ENCODE peak calls at places on chromosomes 2 and 18, in nine cellular contexts. Q is right atrium auricular region, F is Panc1, J is cardiac muscle cell, W is adrenal gland, K is testis, I is PC-9, U is lower lobe of right lung, H is SJSA1. S is an unnamed sample.

GRCh38 chr2:143940720-143941119 is 579.2 kb downstream of the ZEB2 start:
- DNase-seq in K (no peak), H (no peak), F (no peak), I (no peak), U (no peak), J (no peak), W (no peak), Q (no peak), S (no peak)

GRCh38 chr2:217434183-217434620 is 568.6 kb downstream of the TNS1 start:
- DNase-seq in W (peak; percentile 94), F (no peak), Q (peak; percentile 90), I (peak; percentile 52), H (peak; percentile 77), K (peak; percentile 96), J (peak; percentile 98), U (peak; percentile 81), S (peak; percentile 87)

GRCh38 chr2:72572501-72572900 is 253.3 kb downstream of the EXOC6B start:
- DNase-seq in H (peak; percentile 47), J (peak; percentile 88), F (no peak), I (no peak), W (no peak), Q (no peak), K (no peak), U (no peak), S (no peak)

GRCh38 chr18:36185157-36185556 is 2.1 kb upstream of the MOCOS start:
- DNase-seq in Q (no peak), U (no peak), W (no peak), I (no peak), K (no peak), J (no peak), F (no peak), H (no peak), S (no peak)

GRCh38 chr2:164560902-164561301 is 60.4 kb downstream of the GRB14 start:
- DNase-seq in I (no peak), W (no peak), Q (no peak), F (no peak), K (no peak), H (no peak), J (no peak), U (no peak), S (no peak)

GRCh38 chr2:130728549-130729310 is at the start of gene GPR148:
- DNase-seq in U (no peak), F (no peak), I (no peak), H (no peak), W (no peak), Q (no peak), J (no peak), K (no peak), S (no peak)

GRCh38 chr2:108927936-108928659 is 60.9 kb downstream of the EDAR start:
- DNase-seq in Q (no peak), J (peak; percentile 68), K (peak; percentile 51), U (no peak), H (no peak), I (peak; percentile 20), F (peak; percentile 18), W (peak; percentile 60), S (no peak)

GRCh38 chr2:212288308-212288707 is 250.3 kb downstream of the ERBB4 start:
- DNase-seq in U (peak; percentile 21), I (no peak), W (no peak), K (no peak), J (no peak), Q (no peak), H (no peak), F (no peak), S (no peak)

GRCh38 chr18:79625195-79625923 is 54.2 kb upstream of the CTDP1 start:
- DNase-seq in J (no peak), I (no peak), F (no peak), U (no peak), K (no peak), W (no peak), Q (no peak), H (no peak), S (no peak)

GRCh38 chr2:61247204-61247812 is 85.3 kb downstream of the C2orf74 start:
- DNase-seq in Q (no peak), F (no peak), H (no peak), W (no peak), K (no peak), I (no peak), J (peak; percentile 82), U (no peak), S (no peak)

GRCh38 chr2:203842373-203842772 is 25.2 kb upstream of the CTLA4 start:
- DNase-seq in I (no peak), U (no peak), H (no peak), J (no peak), W (no peak), K (no peak), F (no peak), Q (no peak), S (no peak)

GRCh38 chr2:203835867-203836800 is 31.4 kb upstream of the CTLA4 start:
- DNase-seq in F (no peak), U (no peak), K (no peak), W (no peak), I (no peak), H (no peak), J (no peak), Q (no peak), S (no peak)

GRCh38 chr2:203835420-203835819 is 32.2 kb upstream of the CTLA4 start:
- DNase-seq in J (no peak), I (no peak), K (no peak), H (no peak), Q (no peak), W (no peak), U (no peak), F (no peak), S (no peak)

GRCh38 chr2:203841654-203842053 is 25.9 kb upstream of the CTLA4 start:
- DNase-seq in J (no peak), Q (no peak), W (no peak), K (no peak), U (no peak), F (no peak), H (no peak), I (no peak), S (no peak)

DNA sequence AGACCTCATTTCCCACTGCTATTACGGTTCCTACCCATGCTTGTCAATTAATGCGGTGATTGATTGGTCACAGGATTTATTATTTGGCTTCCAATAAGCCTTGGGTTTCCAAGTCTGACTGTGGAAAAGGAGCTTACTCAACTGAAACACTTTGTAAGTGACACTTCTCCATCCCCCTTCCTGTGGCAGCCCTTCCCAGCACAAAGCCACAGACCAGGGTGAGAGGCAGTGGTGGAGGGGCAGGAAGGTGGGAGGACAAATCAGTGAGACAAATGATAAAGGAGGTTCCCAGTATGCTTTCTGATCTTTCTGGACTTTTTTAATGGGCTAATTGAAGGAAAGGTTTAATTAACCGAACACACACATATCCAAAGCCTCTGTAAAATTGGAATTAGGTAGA is 26.8 kb upstream of the CTLA4 start:
- DNase-seq in U (no peak), Q (no peak), K (no peak), F (no peak), I (no peak), H (no peak), W (no peak), J (no peak), S (no peak)
- H3K27ac ChIP-seq in U (no peak overlapping the region), Q (no peak overlapping the region), K (no peak overlapping the region), F (no peak overlapping the region), I (no peak overlapping the region), H (no peak overlapping the region), W (no peak overlapping the region), J (no peak overlapping the region), S (no peak overlapping the region)

DNA sequence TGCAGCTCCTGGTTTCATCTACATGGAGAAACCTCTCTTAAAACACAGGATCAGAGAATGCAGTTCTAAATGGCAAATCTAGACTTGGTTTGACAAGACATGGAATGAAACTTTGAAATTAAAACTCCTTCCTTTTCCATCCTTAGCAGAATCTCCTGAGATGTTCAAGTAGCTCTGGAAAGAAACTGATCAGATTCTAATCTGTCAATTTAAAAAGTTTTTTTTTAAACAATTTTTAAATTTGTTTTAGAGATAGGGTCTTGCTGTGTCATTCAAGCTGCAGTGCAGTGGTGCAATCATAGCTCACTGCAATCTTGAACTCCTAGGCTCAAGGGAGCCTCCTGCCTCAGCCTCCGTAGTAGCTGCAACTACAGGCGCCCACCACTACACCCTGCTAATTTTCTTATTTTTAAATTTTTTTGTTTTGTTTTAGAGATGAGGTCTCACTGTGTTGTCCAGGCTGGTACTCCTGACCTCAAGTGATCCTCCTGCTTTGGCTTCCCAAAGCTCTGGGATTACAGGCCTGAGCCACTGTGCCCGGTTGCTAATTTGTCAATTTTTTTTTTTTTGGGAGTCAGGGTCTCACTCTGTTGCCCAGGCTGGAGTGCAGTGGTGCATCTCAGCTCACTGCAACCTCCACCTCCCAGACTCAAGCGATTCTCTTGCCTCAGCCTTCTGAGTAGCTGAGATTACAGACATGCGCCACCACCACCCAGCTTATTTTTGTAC is 216.7 kb downstream of the TGIF1 start:
- DNase-seq in W (no peak), J (no peak), Q (no peak), K (no peak), H (no peak), U (no peak), I (no peak), F (no peak), S (no peak)
- H3K27ac ChIP-seq in W (no peak overlapping the region), J (no peak overlapping the region), Q (no peak overlapping the region), K (no peak overlapping the region), H (no peak overlapping the region), U (no peak overlapping the region), I (peak overlapping the region; percentile 96), F (peak overlapping the region; percentile 100), S (peak overlapping the region; percentile 94)

GRCh38 chr2:135186054-135186453 is 134.0 kb downstream of the RAB3GAP1 start:
- DNase-seq in F (no peak), K (no peak), I (no peak), W (no peak), Q (no peak), J (peak; percentile 15), U (no peak), H (no peak), S (no peak)
- H3K27ac ChIP-seq in F (no peak overlapping the region), K (no peak overlapping the region), I (no peak overlapping the region), W (no peak overlapping the region), Q (no peak overlapping the region), J (peak overlapping the region; percentile 75), U (no peak overlapping the region), H (no peak overlapping the region), S (no peak overlapping the region)

GRCh38 chr2:172430671-172431070 is 3.3 kb downstream of the ITGA6 start:
- DNase-seq in Q (no peak), K (no peak), F (no peak), J (no peak), H (no peak), I (peak; percentile 77), W (no peak), U (no peak), S (no peak)
- H3K27ac ChIP-seq in Q (no peak overlapping the region), K (no peak overlapping the region), F (no peak overlapping the region), J (no peak overlapping the region), H (no peak overlapping the region), I (peak overlapping the region; percentile 52), W (no peak overlapping the region), U (no peak overlapping the region), S (peak overlapping the region; percentile 95)

DNA sequence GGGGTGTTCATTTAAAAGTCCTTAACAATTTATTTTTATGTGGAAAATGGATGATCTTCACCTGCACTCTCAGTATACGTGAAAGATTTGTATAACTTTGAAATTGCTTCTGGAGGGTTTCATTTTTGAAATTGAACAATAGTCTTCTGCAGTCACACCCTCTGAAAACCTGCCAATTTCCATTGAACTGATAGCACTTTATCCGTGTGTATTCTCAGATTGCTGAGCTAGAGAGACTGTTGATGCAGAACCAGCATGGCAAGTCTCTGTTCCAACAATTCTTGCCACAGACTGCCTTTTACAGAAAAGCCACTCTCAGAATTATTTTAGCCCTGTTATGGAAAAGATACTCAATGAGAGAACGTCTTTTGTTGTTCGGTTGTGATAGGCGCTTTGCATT is 6.6 kb upstream of the GULP1 start:
- DNase-seq in J (no peak), Q (no peak), W (no peak), I (no peak), U (no peak), K (no peak), F (no peak), H (no peak), S (no peak)
- H3K27ac ChIP-seq in J (peak overlapping the region; percentile 69), Q (no peak overlapping the region), W (no peak overlapping the region), I (no peak overlapping the region), U (no peak overlapping the region), K (no peak overlapping the region), F (no peak overlapping the region), H (no peak overlapping the region), S (no peak overlapping the region)

GRCh38 chr2:39778775-39779751 is at the start of gene THUMPD2:
- DNase-seq in W (peak; percentile 71), Q (peak; percentile 62), H (peak; percentile 77), F (no peak), I (peak; percentile 65), K (peak; percentile 82), J (peak; percentile 84), U (peak; percentile 80), S (no peak)
- H3K27ac ChIP-seq in W (peak within 1 kb of the TSS; percentile 57), Q (peak within 1 kb of the TSS; percentile 92), H (peak within 1 kb of the TSS; percentile 83), F (peak within 1 kb of the TSS; percentile 95), I (peak within 1 kb of the TSS; percentile 49), K (peak within 1 kb of the TSS; percentile 93), J (peak within 1 kb of the TSS; percentile 93), U (peak within 1 kb of the TSS; percentile 94), S (peak within 1 kb of the TSS; percentile 76)

S was measured in epithelial cell of prostate.